ENCODE peak calls at places on chromosomes 3 and 15, in four cellular contexts. S is vagina, F is astrocyte, W is tibial nerve. J is an unnamed sample.
A peak's percentile ranks its signal among the peaks of the same experiment; 100 is the strongest.

GRCh38 chr3:11495948-11496557 is 147.7 kb downstream of the VGLL4 start:
- DNase-seq in S (no peak), W (no peak), F (peak; percentile 93), J (no peak)

GRCh38 chr3:107674371-107674770 is 151.6 kb downstream of the BBX start:
- DNase-seq in S (no peak), F (peak; percentile 82), W (no peak), J (no peak)

GRCh38 chr3:66107855-66108254 is 69.1 kb upstream of the MAGI1 start:
- DNase-seq in W (no peak), S (no peak), F (peak; percentile 69), J (no peak)

GRCh38 chr3:197021231-197021630 is 8.4 kb downstream of the MELTF start:
- DNase-seq in F (no peak), W (no peak), S (no peak), J (no peak)

GRCh38 chr3:5054098-5054497 is 68.0 kb upstream of the ARL8B start:
- DNase-seq in S (no peak), W (no peak), F (no peak), J (peak; percentile 59)

GRCh38 chr3:59366218-59366617 is 316.4 kb upstream of the CFAP20DC start:
- DNase-seq in S (no peak), F (no peak), W (no peak), J (no peak)

GRCh38 chr3:188686319-188686718 is 485.5 kb upstream of the TPRG1 start:
- DNase-seq in F (no peak), S (no peak), W (no peak), J (no peak)

GRCh38 chr15:31465083-31465955 is 138.7 kb downstream of the KLF13 start:
- DNase-seq in S (peak; percentile 87), F (no peak), W (no peak), J (no peak)

GRCh38 chr3:123724306-123724705 is 139.5 kb upstream of the HACD2 start:
- DNase-seq in F (peak; percentile 23), W (no peak), S (no peak), J (no peak)

GRCh38 chr15:73022156-73022555 is 30.1 kb upstream of the NEO1 start:
- DNase-seq in W (no peak), F (peak; percentile 14), S (no peak), J (no peak)

GRCh38 chr3:148455098-148455497 is 242.6 kb upstream of the AGTR1 start:
- DNase-seq in W (no peak), F (no peak), S (no peak), J (no peak)

GRCh38 chr3:78970656-78971055 is 797.1 kb downstream of the ROBO1 start:
- DNase-seq in F (no peak), S (no peak), W (no peak), J (no peak)

GRCh38 chr3:535566-536416 is 339.2 kb downstream of the CHL1 start:
- DNase-seq in S (no peak), F (no peak), W (no peak), J (peak; percentile 80)

GRCh38 chr3:3559786-3560185 is 239.4 kb upstream of the LRRN1 start:
- DNase-seq in F (no peak), S (no peak), W (no peak), J (no peak)

GRCh38 chr15:65731926-65732325 is 60.2 kb downstream of the DENND4A start:
- DNase-seq in F (no peak), W (no peak), S (no peak), J (no peak)

GRCh38 chr3:179811321-179812095 is 158.7 kb downstream of the USP13 start:
- DNase-seq in W (no peak), F (peak; percentile 83), S (no peak), J (no peak)

GRCh38 chr3:196662711-196663571 is 23.4 kb downstream of the NRROS start:
- DNase-seq in S (no peak), F (peak; percentile 30), W (no peak), J (no peak)

GRCh38 chr15:58985443-58985842 is 2.0 kb upstream of the RNF111 start:
- DNase-seq in W (no peak), S (no peak), F (no peak), J (no peak)

GRCh38 chr3:10469406-10470119 is 35.8 kb downstream of the ATP2B2 start:
- DNase-seq in F (no peak), W (no peak), S (no peak), J (no peak)

GRCh38 chr3:81490541-81491288 is 270.7 kb downstream of the GBE1 start:
- DNase-seq in W (peak; percentile 76), F (peak; percentile 68), S (no peak), J (peak; percentile 19)

GRCh38 chr15:100714749-100715342 is 112.5 kb downstream of the ASB7 start:
- DNase-seq in S (peak; percentile 82), W (no peak), F (no peak), J (no peak)

GRCh38 chr3:71684752-71685151 is 40.5 kb downstream of the EIF4E3 start:
- DNase-seq in S (no peak), F (peak; percentile 74), W (no peak), J (no peak)

GRCh38 chr15:40038267-40038653 is 721 bp downstream of the SRP14 start:
- DNase-seq in S (peak; percentile 83), F (peak; percentile 39), W (no peak), J (no peak)

GRCh38 chr3:172138031-172138538 is 98.7 kb downstream of the FNDC3B start:
- DNase-seq in W (no peak), S (no peak), F (peak; percentile 68), J (no peak)

GRCh38 chr15:76150971-76151598 is 91.3 kb downstream of the TMEM266 start:
- DNase-seq in F (peak; percentile 37), W (peak; percentile 55), S (no peak), J (no peak)

GRCh38 chr15:27668471-27669220 is 430.5 kb downstream of the OCA2 start:
- DNase-seq in F (no peak), S (peak; percentile 20), W (no peak), J (no peak)

GRCh38 chr15:93028632-93029612 is 60.1 kb downstream of the RGMA start:
- DNase-seq in W (peak; percentile 65), F (peak; percentile 89), S (peak; percentile 95), J (peak; percentile 88)

GRCh38 chr3:119601154-119601553 is 3.5 kb downstream of the PLA1A start:
- DNase-seq in F (no peak), W (no peak), S (no peak), J (no peak)

GRCh38 chr3:151400341-151400740 is 15.8 kb upstream of the P2RY12 start:
- DNase-seq in W (no peak), F (no peak), S (no peak), J (no peak)

GRCh38 chr15:67839358-67839928 is 402 bp downstream of the RNU6-1 start:
- DNase-seq in S (no peak), F (peak; percentile 28), W (no peak), J (no peak)

GRCh38 chr3:185857208-185857607 is 32.4 kb upstream of the IGF2BP2 start:
- DNase-seq in S (no peak), F (no peak), W (no peak), J (no peak)

GRCh38 chr3:73530030-73530411 is 94.7 kb downstream of the PDZRN3 start:
- DNase-seq in S (no peak), W (no peak), F (peak; percentile 96), J (no peak)

GRCh38 chr3:54951405-54951804 is 23.5 kb upstream of the LRTM1 start:
- DNase-seq in W (peak; percentile 25), S (no peak), F (peak; percentile 88), J (peak; percentile 64)

GRCh38 chr3:69326821-69327433 is 59.0 kb downstream of the FRMD4B start:
- DNase-seq in S (no peak), W (no peak), F (no peak), J (no peak)

GRCh38 chr3:183837390-183837789 is 12.0 kb upstream of the MAP6D1 start:
- DNase-seq in F (no peak), S (no peak), W (no peak), J (no peak)

GRCh38 chr15:85563328-85563727 is 182.9 kb downstream of the AKAP13 start:
- DNase-seq in F (no peak), W (no peak), S (no peak), J (no peak)

GRCh38 chr15:61921093-61921492 is 139.2 kb downstream of the VPS13C start:
- DNase-seq in S (no peak), F (no peak), W (no peak), J (no peak)

GRCh38 chr3:107206141-107206540 is 171.1 kb upstream of the CCDC54 start:
- DNase-seq in F (peak; percentile 23), W (no peak), S (no peak), J (no peak)

GRCh38 chr15:42207674-42208579 is at the start of gene VPS39:
- DNase-seq in W (peak; percentile 56), S (no peak), F (peak; percentile 80), J (peak; percentile 87)

GRCh38 chr15:42215854-42216829 is 8.0 kb upstream of the VPS39 start:
- DNase-seq in W (no peak), S (no peak), F (no peak), J (no peak)

GRCh38 chr15:42214600-42214999 is 6.5 kb upstream of the VPS39 start:
- DNase-seq in F (no peak), W (no peak), S (no peak), J (no peak)

GRCh38 chr15:42213481-42213880 is 5.4 kb upstream of the VPS39 start:
- DNase-seq in S (no peak), W (no peak), F (no peak), J (no peak)

GRCh38 chr15:42210703-42211102 is 2.6 kb upstream of the VPS39 start:
- DNase-seq in F (no peak), W (no peak), S (no peak), J (peak; percentile 54)
- H3K36me3 ChIP-seq in F (peaks cover 36% of the 10 kb centered on the region), W (peaks cover 48% of the 10 kb centered on the region), S (peaks cover 27% of the 10 kb centered on the region), J (peaks cover 57% of the 10 kb centered on the region)

GRCh38 chr15:66777596-66778313 is 75.7 kb downstream of the SMAD6 start:
- DNase-seq in F (no peak), S (no peak), W (no peak), J (no peak)

GRCh38 chr15:66774001-66774814 is 72.2 kb downstream of the SMAD6 start:
- DNase-seq in S (no peak), W (peak; percentile 83), F (peak; percentile 42), J (peak; percentile 92)

GRCh38 chr15:66777054-66777453 is 75.0 kb downstream of the SMAD6 start:
- DNase-seq in F (no peak), S (no peak), W (no peak), J (no peak)

GRCh38 chr15:66772967-66773873 is 71.2 kb downstream of the SMAD6 start:
- DNase-seq in W (no peak), S (no peak), F (no peak), J (no peak)

GRCh38 chr15:66775127-66776105 is 73.4 kb downstream of the SMAD6 start:
- DNase-seq in W (no peak), S (no peak), F (no peak), J (no peak)
- H3K36me3 ChIP-seq in W (no peaks in the 10 kb centered on the region), S (no peaks in the 10 kb centered on the region), F (no peaks in the 10 kb centered on the region), J (no peaks in the 10 kb centered on the region)

DNA sequence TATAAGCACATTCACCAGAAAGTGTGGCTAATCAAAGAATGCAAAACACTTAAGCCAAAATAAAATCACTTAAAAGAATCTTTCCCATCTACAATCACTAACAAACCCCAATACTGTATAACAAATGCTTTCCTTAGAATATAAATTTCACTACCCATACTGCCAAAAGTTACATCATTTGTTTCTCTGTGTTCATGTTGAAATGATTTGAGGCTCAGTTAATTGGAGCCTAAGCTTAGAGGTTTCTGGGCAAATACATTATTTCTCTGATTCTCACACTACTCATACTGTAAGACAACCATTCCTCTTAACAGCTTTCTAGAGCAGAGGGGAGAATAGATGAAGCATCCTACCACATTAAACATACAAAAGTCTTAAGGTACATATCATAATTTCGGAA is 2.1 kb downstream of the RIOX2 start:
- DNase-seq in W (no peak), F (no peak), S (no peak), J (no peak)
- H3K36me3 ChIP-seq in W (peaks cover 13% of the 10 kb centered on the region), F (peaks cover 10% of the 10 kb centered on the region), S (no peaks in the 10 kb centered on the region), J (no peaks in the 10 kb centered on the region)

GRCh38 chr15:88630798-88631463 is 7.9 kb upstream of the ISG20 start:
- DNase-seq in W (no peak), F (no peak), S (no peak), J (no peak)
- H3K36me3 ChIP-seq in W (peaks cover 79% of the 10 kb centered on the region), F (peaks cover 64% of the 10 kb centered on the region), S (peaks cover 60% of the 10 kb centered on the region), J (no peaks in the 10 kb centered on the region)

GRCh38 chr15:47725924-47726323 is 8.6 kb downstream of the SEMA6D start:
- DNase-seq in W (no peak), S (no peak), F (no peak), J (peak; percentile 36)
- H3K36me3 ChIP-seq in W (no peaks in the 10 kb centered on the region), S (no peaks in the 10 kb centered on the region), F (no peaks in the 10 kb centered on the region), J (no peaks in the 10 kb centered on the region)

J was measured in left lung.